ENCODE peak calls at places on chromosomes 16 and 17, in seven cellular contexts. J is fibroblast of the aortic adventitia, R is GM13977, S is foreskin fibroblast, F is thoracic aorta, Y is WERI-Rb-1, Q is heart right ventricle. K is an unnamed sample.

GRCh38 chr17:39001703-39002637 is 34.8 kb upstream of the FBXO47 start:
- DNase-seq in Q (peak; percentile 82), J (peak; percentile 95), Y (no peak), S (peak; percentile 95), R (no peak), F (peak; percentile 57), K (no peak)

GRCh38 chr17:66667491-66668030 is 167.4 kb upstream of the CACNG5 start:
- DNase-seq in Q (no peak), J (no peak), Y (no peak), F (no peak), S (no peak), R (peak; percentile 33), K (no peak)

GRCh38 chr16:63457869-63458268 is 1421.6 kb upstream of the CDH8 start:
- DNase-seq in F (no peak), J (no peak), Q (no peak), Y (no peak), S (no peak), R (no peak), K (no peak)

GRCh38 chr17:60664022-60664421 is 13.6 kb upstream of the BCAS3 start:
- DNase-seq in S (peak; percentile 41), R (no peak), Y (no peak), J (peak; percentile 28), F (no peak), Q (no peak), K (no peak)

GRCh38 chr17:40079545-40079944 is 16.8 kb downstream of the THRA start:
- DNase-seq in F (no peak), S (no peak), Q (no peak), R (no peak), J (no peak), Y (no peak), K (no peak)

GRCh38 chr16:48531011-48531962 is 78.7 kb downstream of the N4BP1 start:
- DNase-seq in F (no peak), R (no peak), S (peak; percentile 84), Q (peak; percentile 51), J (peak; percentile 75), Y (no peak), K (peak; percentile 65)

GRCh38 chr16:19294156-19294649 is 8.7 kb downstream of the CLEC19A start:
- DNase-seq in F (no peak), S (no peak), J (no peak), R (peak; percentile 70), Q (peak; percentile 20), Y (no peak), K (no peak)

GRCh38 chr17:45031231-45032149 is 19.9 kb downstream of the DCAKD start:
- DNase-seq in R (no peak), Q (no peak), Y (no peak), J (no peak), F (no peak), S (no peak), K (peak; percentile 45)

GRCh38 chr17:79192503-79193500 is 118.2 kb downstream of the ENGASE start:
- DNase-seq in J (peak; percentile 21), F (no peak), S (peak; percentile 63), Y (peak; percentile 75), R (peak; percentile 64), Q (peak; percentile 48), K (no peak)

GRCh38 chr16:81214745-81215166 is 23.7 kb upstream of the BCO1 start:
- DNase-seq in J (peak; percentile 15), F (no peak), S (no peak), Y (no peak), Q (no peak), R (no peak), K (peak; percentile 32)
- TF ChIP-seq CTCF in J (peak; percentile 50), F (no peak), S (peak; percentile 55), Y (peak; percentile 43), Q (peak; percentile 13), R (peak; percentile 34), K (peak; percentile 8)

GRCh38 chr16:50819706-50820105 is 77.8 kb downstream of the CYLD start:
- DNase-seq in S (no peak), F (no peak), Y (no peak), R (no peak), J (no peak), Q (no peak), K (no peak)

GRCh38 chr16:50818380-50818779 is 76.5 kb downstream of the CYLD start:
- DNase-seq in Q (no peak), S (no peak), Y (no peak), R (no peak), J (no peak), F (no peak), K (no peak)

GRCh38 chr16:50822671-50823070 is 80.8 kb downstream of the CYLD start:
- DNase-seq in R (no peak), Q (no peak), S (no peak), J (no peak), Y (no peak), F (no peak), K (no peak)

GRCh38 chr16:50820225-50820624 is 78.3 kb downstream of the CYLD start:
- DNase-seq in Y (no peak), J (no peak), R (no peak), F (no peak), S (no peak), Q (no peak), K (no peak)

GRCh38 chr16:50821586-50821985 is 79.7 kb downstream of the CYLD start:
- DNase-seq in F (no peak), R (no peak), Y (no peak), S (no peak), J (no peak), Q (no peak), K (no peak)
- TF ChIP-seq CTCF in F (no peak), R (no peak), Y (no peak), S (peak; percentile 2), J (no peak), Q (no peak), K (no peak)

GRCh38 chr16:66509576-66509975 is 40.3 kb downstream of the TK2 start:
- DNase-seq in R (no peak), F (no peak), S (no peak), Q (no peak), Y (no peak), J (no peak), K (no peak)

GRCh38 chr16:66510711-66511614 is 39.0 kb downstream of the TK2 start:
- DNase-seq in Y (no peak), J (peak; percentile 36), S (peak; percentile 16), F (no peak), Q (no peak), R (no peak), K (no peak)

GRCh38 chr16:66510298-66510697 is 39.6 kb downstream of the TK2 start:
- DNase-seq in J (no peak), R (no peak), Q (no peak), S (no peak), F (no peak), Y (no peak), K (no peak)

GRCh38 chr16:66512589-66513404 is 37.1 kb downstream of the TK2 start:
- DNase-seq in J (peak; percentile 41), Q (no peak), R (no peak), S (peak; percentile 63), Y (no peak), F (no peak), K (no peak)

DNA sequence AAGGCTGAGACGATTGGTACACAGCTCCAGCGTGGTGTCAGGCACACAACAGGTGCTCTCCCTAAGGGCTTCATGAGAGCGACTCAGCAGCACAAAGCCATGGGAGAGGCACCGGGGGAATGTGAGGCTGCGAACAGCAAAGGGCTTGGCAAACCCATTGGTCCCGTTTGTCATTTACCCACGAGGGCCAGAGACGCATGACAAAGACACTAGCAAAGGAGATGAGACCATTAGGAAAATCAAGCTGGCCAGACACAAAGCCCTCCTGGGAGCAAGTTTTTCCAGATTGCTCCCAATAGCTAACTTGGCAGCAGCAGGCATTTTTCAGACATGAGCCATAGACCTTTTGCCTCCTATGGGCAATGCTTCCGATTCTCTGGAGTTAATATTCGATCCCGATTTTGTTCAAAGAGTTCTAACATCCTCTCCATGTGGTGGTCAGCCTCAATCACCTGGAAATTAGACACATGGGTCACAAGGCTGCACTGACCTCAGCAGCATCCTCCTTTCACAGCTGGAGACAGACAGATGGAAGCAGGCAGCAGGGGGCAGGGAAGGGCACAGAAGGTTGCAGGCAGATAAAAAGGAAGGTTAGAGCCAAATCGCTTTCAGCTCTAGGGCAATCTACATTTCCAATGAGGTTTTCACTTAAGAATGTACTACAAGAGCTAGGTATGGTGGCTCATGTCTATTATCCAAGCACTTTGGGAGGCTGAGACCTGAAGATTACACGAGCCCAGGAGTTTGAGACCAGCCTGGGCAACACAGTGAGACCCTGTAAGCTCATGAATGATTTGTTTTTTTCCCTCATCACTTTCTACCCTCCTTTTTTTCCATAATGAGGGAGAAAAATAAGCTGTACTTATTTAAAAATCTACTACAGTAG is 38.1 kb downstream of the TK2 start:
- DNase-seq in F (no peak), S (peak; percentile 87), Q (no peak), R (no peak), Y (peak; percentile 37), J (peak; percentile 82), K (peak; percentile 69)
- TF ChIP-seq CTCF in F (no peak), S (no peak), Q (no peak), R (no peak), Y (no peak), J (peak; percentile 13), K (no peak)

GRCh38 chr16:3152273-3153076 is 17.6 kb downstream of the ZNF213 start:
- DNase-seq in S (peak; percentile 94), Y (peak; percentile 90), R (peak; percentile 73), F (peak; percentile 77), Q (peak; percentile 83), J (peak; percentile 93), K (peak; percentile 93)
- TF ChIP-seq CTCF in S (peak; percentile 35), Y (peak; percentile 61), R (peak; percentile 62), F (peak; percentile 19), Q (peak; percentile 44), J (peak; percentile 32), K (no peak)

GRCh38 chr16:85673529-85674417 is 15.0 kb downstream of the GINS2 start:
- DNase-seq in J (peak; percentile 53), R (no peak), Q (peak; percentile 72), S (peak; percentile 91), Y (no peak), F (no peak), K (no peak)

GRCh38 chr16:85676466-85676865 is 12.3 kb downstream of the GINS2 start:
- DNase-seq in Y (no peak), R (no peak), J (no peak), S (no peak), F (no peak), Q (no peak), K (no peak)

GRCh38 chr16:85674828-85675227 is 13.9 kb downstream of the GINS2 start:
- DNase-seq in F (no peak), J (no peak), Y (no peak), S (no peak), R (no peak), Q (no peak), K (no peak)

GRCh38 chr16:85674418-85674755 is 14.4 kb downstream of the GINS2 start:
- DNase-seq in Q (no peak), J (no peak), S (no peak), R (no peak), F (no peak), Y (no peak), K (no peak)

GRCh38 chr16:85675528-85675927 is 13.2 kb downstream of the GINS2 start:
- DNase-seq in J (peak; percentile 56), S (peak; percentile 73), Q (no peak), F (no peak), R (peak; percentile 37), Y (no peak), K (no peak)
- TF ChIP-seq CTCF in J (peak; percentile 61), S (peak; percentile 47), Q (peak; percentile 29), F (no peak), R (peak; percentile 40), Y (peak; percentile 28), K (no peak)

DNA sequence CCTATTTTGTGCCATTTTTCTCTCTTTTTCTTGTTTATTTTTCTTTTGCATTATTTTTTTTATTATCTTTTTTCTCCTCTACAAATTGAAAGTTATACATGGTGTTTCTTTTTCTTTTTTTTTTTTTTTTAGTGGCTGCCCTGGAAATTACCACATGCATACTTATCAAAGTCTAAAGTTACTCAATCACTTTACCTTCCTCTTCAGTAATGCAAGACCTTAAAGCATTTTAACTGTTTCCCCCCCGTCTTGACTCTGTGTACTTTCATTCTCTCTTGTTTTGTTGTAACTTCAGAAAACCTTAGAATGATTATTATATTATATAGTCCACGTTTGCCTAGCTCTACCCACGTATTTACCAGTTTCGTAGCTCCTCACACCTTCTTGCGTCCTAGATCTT is 33.3 kb upstream of the SMPD3 start:
- DNase-seq in Y (no peak), S (no peak), F (no peak), Q (no peak), R (no peak), J (no peak), K (no peak)
- TF ChIP-seq CTCF in Y (no peak), S (no peak), F (no peak), Q (no peak), R (no peak), J (no peak), K (no peak)